ENCODE peak calls at places on chromosomes 11 and 22, in nine cellular contexts. One of them, this sample, is unnamed.

GRCh38 chr11:102005306-102005705 is 41.9 kb upstream of the CFAP300 start:
- DNase-seq in left colon: peak
- DNase-seq in GOT3: no peak
- DNase-seq in AG04450: no peak
- DNase-seq in Peyer's patch: no peak
- DNase-seq in hypothalamus: no peak
- DNase-seq in stimulated activated naive CD8-positive, alpha-beta T cell treated with anti-CD3 and anti-CD28 coated beads, Interleukin-15, amount 100 ng/mL, for 72 hours: no peak
- DNase-seq in neural crest cell: no peak
- DNase-seq in NCI-H2029: no peak
- DNase-seq in this sample: no peak

GRCh38 chr11:69048056-69048717 is 545 bp upstream of the TPCN2 start:
- DNase-seq in hypothalamus: no peak
- DNase-seq in NCI-H2029: no peak
- DNase-seq in stimulated activated naive CD8-positive, alpha-beta T cell treated with anti-CD3 and anti-CD28 coated beads, Interleukin-15, amount 100 ng/mL, for 72 hours: no peak
- DNase-seq in AG04450: no peak
- DNase-seq in Peyer's patch: no peak
- DNase-seq in neural crest cell: no peak
- DNase-seq in GOT3: no peak
- DNase-seq in left colon: no peak
- DNase-seq in this sample: no peak

GRCh38 chr22:26360169-26360885 is 68.7 kb upstream of the ASPHD2 start:
- DNase-seq in GOT3: no peak
- DNase-seq in Peyer's patch: peak
- DNase-seq in left colon: peak
- DNase-seq in stimulated activated naive CD8-positive, alpha-beta T cell treated with anti-CD3 and anti-CD28 coated beads, Interleukin-15, amount 100 ng/mL, for 72 hours: peak
- DNase-seq in NCI-H2029: peak
- DNase-seq in AG04450: peak
- DNase-seq in hypothalamus: peak
- DNase-seq in neural crest cell: peak
- DNase-seq in this sample: peak

GRCh38 chr11:34651551-34651950 is 30.7 kb downstream of the EHF start:
- DNase-seq in stimulated activated naive CD8-positive, alpha-beta T cell treated with anti-CD3 and anti-CD28 coated beads, Interleukin-15, amount 100 ng/mL, for 72 hours: no peak
- DNase-seq in NCI-H2029: no peak
- DNase-seq in hypothalamus: no peak
- DNase-seq in GOT3: no peak
- DNase-seq in Peyer's patch: no peak
- DNase-seq in neural crest cell: no peak
- DNase-seq in left colon: no peak
- DNase-seq in AG04450: no peak
- DNase-seq in this sample: no peak

GRCh38 chr22:37169412-37169811 is 18.6 kb downstream of the C1QTNF6 start:
- DNase-seq in stimulated activated naive CD8-positive, alpha-beta T cell treated with anti-CD3 and anti-CD28 coated beads, Interleukin-15, amount 100 ng/mL, for 72 hours: no peak
- DNase-seq in GOT3: no peak
- DNase-seq in NCI-H2029: no peak
- DNase-seq in left colon: no peak
- DNase-seq in Peyer's patch: no peak
- DNase-seq in hypothalamus: no peak
- DNase-seq in neural crest cell: no peak
- DNase-seq in AG04450: no peak
- DNase-seq in this sample: no peak

GRCh38 chr11:75140269-75141138 is 10.4 kb upstream of the SLCO2B1 start:
- DNase-seq in AG04450: no peak
- DNase-seq in stimulated activated naive CD8-positive, alpha-beta T cell treated with anti-CD3 and anti-CD28 coated beads, Interleukin-15, amount 100 ng/mL, for 72 hours: peak
- DNase-seq in hypothalamus: peak
- DNase-seq in NCI-H2029: peak
- DNase-seq in Peyer's patch: peak
- DNase-seq in neural crest cell: peak
- DNase-seq in GOT3: no peak
- DNase-seq in left colon: peak
- DNase-seq in this sample: no peak

GRCh38 chr11:130979386-130979972 is 63.2 kb upstream of the SNX19 start:
- DNase-seq in GOT3: no peak
- DNase-seq in NCI-H2029: no peak
- DNase-seq in neural crest cell: no peak
- DNase-seq in hypothalamus: no peak
- DNase-seq in AG04450: peak
- DNase-seq in stimulated activated naive CD8-positive, alpha-beta T cell treated with anti-CD3 and anti-CD28 coated beads, Interleukin-15, amount 100 ng/mL, for 72 hours: no peak
- DNase-seq in left colon: no peak
- DNase-seq in Peyer's patch: no peak
- DNase-seq in this sample: no peak

GRCh38 chr22:46564084-46564714 is 26.8 kb upstream of the CELSR1 start:
- DNase-seq in neural crest cell: no peak
- DNase-seq in Peyer's patch: no peak
- DNase-seq in GOT3: no peak
- DNase-seq in stimulated activated naive CD8-positive, alpha-beta T cell treated with anti-CD3 and anti-CD28 coated beads, Interleukin-15, amount 100 ng/mL, for 72 hours: no peak
- DNase-seq in left colon: peak
- DNase-seq in AG04450: no peak
- DNase-seq in NCI-H2029: no peak
- DNase-seq in hypothalamus: no peak
- DNase-seq in this sample: no peak

GRCh38 chr11:131486937-131487336 is 116.5 kb downstream of the NTM start:
- DNase-seq in GOT3: no peak
- DNase-seq in NCI-H2029: no peak
- DNase-seq in AG04450: no peak
- DNase-seq in hypothalamus: no peak
- DNase-seq in left colon: no peak
- DNase-seq in stimulated activated naive CD8-positive, alpha-beta T cell treated with anti-CD3 and anti-CD28 coated beads, Interleukin-15, amount 100 ng/mL, for 72 hours: no peak
- DNase-seq in Peyer's patch: no peak
- DNase-seq in neural crest cell: no peak
- DNase-seq in this sample: no peak

GRCh38 chr11:72975778-72976520 is 161.7 kb downstream of the ATG16L2 start:
- DNase-seq in hypothalamus: no peak
- DNase-seq in left colon: no peak
- DNase-seq in GOT3: no peak
- DNase-seq in neural crest cell: no peak
- DNase-seq in AG04450: peak
- DNase-seq in stimulated activated naive CD8-positive, alpha-beta T cell treated with anti-CD3 and anti-CD28 coated beads, Interleukin-15, amount 100 ng/mL, for 72 hours: no peak
- DNase-seq in Peyer's patch: no peak
- DNase-seq in NCI-H2029: no peak
- DNase-seq in this sample: no peak

GRCh38 chr11:19431059-19431398 is 190.3 kb upstream of the E2F8 start:
- DNase-seq in Peyer's patch: no peak
- DNase-seq in neural crest cell: no peak
- DNase-seq in GOT3: no peak
- DNase-seq in stimulated activated naive CD8-positive, alpha-beta T cell treated with anti-CD3 and anti-CD28 coated beads, Interleukin-15, amount 100 ng/mL, for 72 hours: no peak
- DNase-seq in left colon: no peak
- DNase-seq in NCI-H2029: no peak
- DNase-seq in hypothalamus: no peak
- DNase-seq in AG04450: no peak
- DNase-seq in this sample: no peak

GRCh38 chr11:61000426-61000825 is 28.9 kb downstream of the CD6 start:
- DNase-seq in Peyer's patch: no peak
- DNase-seq in left colon: no peak
- DNase-seq in NCI-H2029: no peak
- DNase-seq in stimulated activated naive CD8-positive, alpha-beta T cell treated with anti-CD3 and anti-CD28 coated beads, Interleukin-15, amount 100 ng/mL, for 72 hours: no peak
- DNase-seq in hypothalamus: no peak
- DNase-seq in neural crest cell: no peak
- DNase-seq in AG04450: no peak
- DNase-seq in GOT3: no peak
- DNase-seq in this sample: no peak

GRCh38 chr11:9037046-9037780 is 33.4 kb upstream of the NRIP3 start:
- DNase-seq in AG04450: no peak
- DNase-seq in Peyer's patch: no peak
- DNase-seq in NCI-H2029: no peak
- DNase-seq in hypothalamus: no peak
- DNase-seq in left colon: no peak
- DNase-seq in neural crest cell: peak
- DNase-seq in GOT3: no peak
- DNase-seq in stimulated activated naive CD8-positive, alpha-beta T cell treated with anti-CD3 and anti-CD28 coated beads, Interleukin-15, amount 100 ng/mL, for 72 hours: no peak
- DNase-seq in this sample: no peak

GRCh38 chr11:94924074-94925031 is 49.0 kb downstream of the CWC15 start:
- DNase-seq in Peyer's patch: no peak
- DNase-seq in NCI-H2029: no peak
- DNase-seq in hypothalamus: no peak
- DNase-seq in neural crest cell: no peak
- DNase-seq in stimulated activated naive CD8-positive, alpha-beta T cell treated with anti-CD3 and anti-CD28 coated beads, Interleukin-15, amount 100 ng/mL, for 72 hours: no peak
- DNase-seq in AG04450: no peak
- DNase-seq in left colon: no peak
- DNase-seq in GOT3: no peak
- DNase-seq in this sample: no peak

GRCh38 chr11:3747704-3748103 is 49.6 kb downstream of the NUP98 start:
- DNase-seq in left colon: no peak
- DNase-seq in GOT3: no peak
- DNase-seq in AG04450: peak
- DNase-seq in neural crest cell: no peak
- DNase-seq in hypothalamus: no peak
- DNase-seq in NCI-H2029: no peak
- DNase-seq in Peyer's patch: no peak
- DNase-seq in stimulated activated naive CD8-positive, alpha-beta T cell treated with anti-CD3 and anti-CD28 coated beads, Interleukin-15, amount 100 ng/mL, for 72 hours: no peak
- DNase-seq in this sample: no peak

GRCh38 chr11:73939096-73939495 is 11.7 kb upstream of the DNAJB13 start:
- DNase-seq in Peyer's patch: no peak
- DNase-seq in AG04450: no peak
- DNase-seq in NCI-H2029: no peak
- DNase-seq in GOT3: no peak
- DNase-seq in hypothalamus: no peak
- DNase-seq in neural crest cell: no peak
- DNase-seq in left colon: no peak
- DNase-seq in stimulated activated naive CD8-positive, alpha-beta T cell treated with anti-CD3 and anti-CD28 coated beads, Interleukin-15, amount 100 ng/mL, for 72 hours: no peak
- DNase-seq in this sample: no peak

GRCh38 chr11:80320765-80321164 is 879.9 kb upstream of the TENM4 start:
- DNase-seq in neural crest cell: no peak
- DNase-seq in GOT3: no peak
- DNase-seq in NCI-H2029: no peak
- DNase-seq in hypothalamus: no peak
- DNase-seq in stimulated activated naive CD8-positive, alpha-beta T cell treated with anti-CD3 and anti-CD28 coated beads, Interleukin-15, amount 100 ng/mL, for 72 hours: no peak
- DNase-seq in Peyer's patch: no peak
- DNase-seq in left colon: no peak
- DNase-seq in AG04450: no peak
- DNase-seq in this sample: no peak

GRCh38 chr11:133181672-133182071 is 350.6 kb downstream of the OPCML start:
- DNase-seq in NCI-H2029: no peak
- DNase-seq in Peyer's patch: no peak
- DNase-seq in hypothalamus: no peak
- DNase-seq in AG04450: no peak
- DNase-seq in neural crest cell: no peak
- DNase-seq in left colon: no peak
- DNase-seq in stimulated activated naive CD8-positive, alpha-beta T cell treated with anti-CD3 and anti-CD28 coated beads, Interleukin-15, amount 100 ng/mL, for 72 hours: no peak
- DNase-seq in GOT3: no peak
- DNase-seq in this sample: no peak